ENCODE peak calls at places on chromosome 9, in four cellular contexts. J is IMR-90, H is HepG2, S is A549. R is an unnamed sample.

GRCh38 chr9:79489241-79490000 is 82.3 kb upstream of the TLE4 start:
- DNase-seq in J (peak), H (peak), S (peak), R (no peak)

GRCh38 chr9:123033352-123033751 is at the start of gene GPR21:
- DNase-seq in J (no peak), H (no peak), S (no peak), R (no peak)

GRCh38 chr9:123043081-123043939 is 9.8 kb downstream of the GPR21 start:
- DNase-seq in J (no peak), H (no peak), S (no peak), R (no peak)

GRCh38 chr9:15509931-15510788 is 610 bp downstream of the PSIP1 start:
- DNase-seq in J (no peak), H (peak), S (peak), R (peak)

GRCh38 chr9:120892748-120893584 is 16.0 kb upstream of the PHF19 start:
- DNase-seq in J (peak), H (no peak), S (no peak), R (no peak)

GRCh38 chr9:125241863-125242739 is 958 bp upstream of the HSPA5 start:
- DNase-seq in J (no peak), H (no peak), S (peak), R (no peak)

GRCh38 chr9:20031836-20032235 is 243.0 kb upstream of the SLC24A2 start:
- DNase-seq in J (no peak), H (no peak), S (no peak), R (no peak)

GRCh38 chr9:112184211-112184610 is 9.1 kb upstream of the SUSD1 start:
- DNase-seq in J (no peak), H (no peak), S (no peak), R (no peak)

GRCh38 chr9:134597957-134598883 is 43.4 kb upstream of the COL5A1 start:
- DNase-seq in J (no peak), H (peak), S (no peak), R (no peak)

GRCh38 chr9:127829205-127829935 is 25.1 kb downstream of the ENG start:
- DNase-seq in J (no peak), H (no peak), S (no peak), R (no peak)

GRCh38 chr9:3894764-3895163 is 369.0 kb upstream of the RFX3 start:
- DNase-seq in J (peak), H (no peak), S (no peak), R (no peak)

GRCh38 chr9:76143834-76144233 is 250.4 kb downstream of the RFK start:
- DNase-seq in J (peak), H (no peak), S (no peak), R (no peak)

GRCh38 chr9:30411571-30411970 is 1972.9 kb upstream of the ACO1 start:
- DNase-seq in J (no peak), H (no peak), S (peak), R (no peak)

GRCh38 chr9:6827370-6827949 is 69.7 kb downstream of the KDM4C start:
- DNase-seq in J (peak), H (peak), S (peak), R (no peak)

GRCh38 chr9:131407717-131408195 is 13.9 kb downstream of the PRRC2B start:
- DNase-seq in J (no peak), H (peak), S (peak), R (no peak)

GRCh38 chr9:124458441-124458840 is 8.2 kb downstream of the ADGRD2 start:
- DNase-seq in J (no peak), H (no peak), S (no peak), R (no peak)

GRCh38 chr9:130570200-130570599 is 9.2 kb upstream of the FUBP3 start:
- DNase-seq in J (peak), H (no peak), S (no peak), R (no peak)

GRCh38 chr9:97891736-97892135 is 30.6 kb downstream of the TRMO start:
- DNase-seq in J (no peak), H (no peak), S (no peak), R (no peak)

GRCh38 chr9:136587145-136587943 is 41.5 kb upstream of the NOTCH1 start:
- DNase-seq in J (peak), H (no peak), S (no peak), R (peak)

GRCh38 chr9:136763649-136764035 is 676 bp downstream of the LCN15 start:
- DNase-seq in J (no peak), H (no peak), S (no peak), R (no peak)

GRCh38 chr9:131349881-131350563 is 43.9 kb upstream of the PRRC2B start:
- DNase-seq in J (peak), H (peak), S (peak), R (peak)

GRCh38 chr9:129990269-129991005 is 52.6 kb downstream of the FNBP1 start:
- DNase-seq in J (no peak), H (no peak), S (no peak), R (no peak)

GRCh38 chr9:89629096-89629976 is 24.5 kb downstream of the GADD45G start:
- DNase-seq in J (no peak), H (no peak), S (no peak), R (no peak)

GRCh38 chr9:94865599-94866456 is 139.3 kb downstream of the AOPEP start:
- DNase-seq in J (peak), H (no peak), S (peak), R (no peak)

GRCh38 chr9:84174486-84174885 is 166.1 kb downstream of the SLC28A3 start:
- DNase-seq in J (no peak), H (no peak), S (no peak), R (no peak)

GRCh38 chr9:129327552-129328283 is 149.7 kb upstream of the IER5L start:
- DNase-seq in J (no peak), H (no peak), S (no peak), R (no peak)

GRCh38 chr9:85515021-85515420 is 226.7 kb downstream of the AGTPBP1 start:
- DNase-seq in J (no peak), H (no peak), S (no peak), R (no peak)

GRCh38 chr9:70410368-70410767 is 4.1 kb downstream of the KLF9 start:
- DNase-seq in J (peak), H (no peak), S (no peak), R (no peak)

GRCh38 chr9:105341784-105342183 is 97.3 kb downstream of the SLC44A1 start:
- DNase-seq in J (peak), H (no peak), S (no peak), R (no peak)

GRCh38 chr9:126390923-126391322 is 64.3 kb downstream of the MVB12B start:
- DNase-seq in J (no peak), H (no peak), S (no peak), R (no peak)

GRCh38 chr9:126391713-126392661 is 65.4 kb downstream of the MVB12B start:
- DNase-seq in J (no peak), H (no peak), S (no peak), R (no peak)

GRCh38 chr9:126393876-126394275 is 67.2 kb downstream of the MVB12B start:
- DNase-seq in J (peak), H (no peak), S (no peak), R (no peak)

GRCh38 chr9:126394802-126395201 is 68.2 kb downstream of the MVB12B start:
- DNase-seq in J (no peak), H (no peak), S (no peak), R (no peak)

GRCh38 chr9:126392662-126393383 is 66.2 kb downstream of the MVB12B start:
- DNase-seq in J (no peak), H (no peak), S (no peak), R (no peak)
- TF ChIP-seq USF2 in J (no peak), H (no peak), S (no peak), R (no peak)

DNA sequence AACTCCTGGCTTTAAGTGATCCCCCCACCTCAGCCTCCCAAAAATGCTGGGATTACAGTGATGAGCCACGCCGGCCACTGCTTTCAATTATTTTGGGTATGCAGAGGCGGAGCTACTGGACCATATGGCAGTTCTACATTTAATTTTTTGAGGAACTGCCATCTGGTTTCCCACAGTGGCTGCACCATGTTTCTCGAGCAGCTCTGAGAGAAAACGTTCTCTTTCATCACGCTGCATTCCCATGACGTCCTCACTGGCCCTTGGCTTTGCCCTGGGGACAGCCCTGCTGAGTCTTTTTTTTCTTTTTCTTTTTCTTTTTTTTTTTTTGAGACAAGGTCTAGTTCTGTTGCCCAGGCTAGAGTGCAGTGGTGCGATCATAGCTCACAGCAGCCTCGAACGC is 35.5 kb upstream of the GRHPR start:
- DNase-seq in J (no peak), H (no peak), S (no peak), R (no peak)
- TF ChIP-seq USF2 in J (no peak), H (no peak), S (no peak), R (no peak)

DNA sequence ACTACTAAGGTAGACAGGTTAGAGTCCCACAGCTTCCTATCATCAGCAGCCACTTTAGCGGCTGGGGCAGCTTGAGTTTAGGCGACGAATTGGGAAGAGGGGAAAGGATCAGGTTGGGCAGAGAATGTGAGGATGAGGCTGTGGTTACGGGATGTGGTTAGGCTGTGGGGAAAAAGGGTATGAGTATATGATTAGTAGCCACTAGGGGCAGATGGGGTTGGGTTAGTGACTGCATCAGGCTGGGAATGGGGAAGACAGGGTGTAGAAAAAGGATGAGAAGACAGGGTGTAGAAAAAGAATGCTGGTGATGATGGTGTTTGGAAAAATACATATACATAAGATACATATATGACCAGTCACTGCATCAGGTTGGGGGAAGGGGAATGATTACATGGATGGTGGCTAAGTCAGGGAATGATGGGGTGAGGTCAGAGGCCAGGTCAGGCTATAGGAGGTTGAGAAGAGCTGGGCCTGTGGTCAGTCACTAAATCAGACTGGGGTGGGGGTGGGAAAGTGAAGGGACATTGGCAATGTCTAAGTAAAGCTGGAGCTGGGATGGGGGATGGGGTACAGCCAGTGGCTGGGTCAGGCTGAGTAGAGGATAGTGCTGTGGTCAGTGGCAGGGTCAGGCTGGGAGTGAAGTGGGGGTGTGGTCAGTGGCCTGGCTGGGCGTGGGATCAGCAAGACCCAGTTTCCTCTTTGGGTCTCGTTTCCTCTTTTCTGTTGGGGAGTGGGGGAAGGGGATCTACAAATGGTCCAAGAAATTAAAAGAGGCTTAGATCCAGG is 2.1 kb downstream of the TLN1 start:
- DNase-seq in J (peak), H (peak), S (peak), R (no peak)
- TF ChIP-seq USF2 in J (no peak), H (no peak), S (no peak), R (no peak)

DNA sequence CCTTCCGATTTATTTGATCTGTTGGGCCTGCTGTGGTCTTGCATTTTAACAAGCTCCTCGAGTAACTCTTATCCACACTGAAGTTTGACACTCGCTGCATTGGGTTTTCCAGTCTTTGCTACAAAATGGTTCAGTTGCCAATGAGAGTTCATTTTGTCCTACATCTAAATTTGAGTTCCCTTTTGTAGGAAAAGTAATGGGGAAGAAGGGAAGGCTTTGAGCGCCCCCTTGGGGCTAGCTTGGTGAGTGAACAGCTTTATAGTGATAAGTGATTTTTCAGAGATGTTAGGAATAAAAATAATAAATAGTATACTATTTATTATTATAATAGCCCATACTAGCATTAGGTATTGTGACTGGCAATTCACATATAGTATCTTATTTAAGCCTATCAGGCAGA is 89.9 kb upstream of the GNAQ start:
- DNase-seq in J (peak), H (peak), S (peak), R (no peak)
- TF ChIP-seq USF2 in J (no peak), H (no peak), S (no peak), R (no peak)

GRCh38 chr9:727767-728166 is 113.7 kb upstream of the DMRT1 start:
- DNase-seq in J (no peak), H (no peak), S (no peak), R (no peak)

GRCh38 chr9:731474-731873 is 110.0 kb upstream of the DMRT1 start:
- DNase-seq in J (no peak), H (no peak), S (no peak), R (no peak)

GRCh38 chr9:726005-726404 is 115.5 kb upstream of the DMRT1 start:
- DNase-seq in J (no peak), H (no peak), S (no peak), R (no peak)

GRCh38 chr9:723308-723707 is 118.2 kb upstream of the DMRT1 start:
- DNase-seq in J (no peak), H (no peak), S (no peak), R (no peak)

DNA sequence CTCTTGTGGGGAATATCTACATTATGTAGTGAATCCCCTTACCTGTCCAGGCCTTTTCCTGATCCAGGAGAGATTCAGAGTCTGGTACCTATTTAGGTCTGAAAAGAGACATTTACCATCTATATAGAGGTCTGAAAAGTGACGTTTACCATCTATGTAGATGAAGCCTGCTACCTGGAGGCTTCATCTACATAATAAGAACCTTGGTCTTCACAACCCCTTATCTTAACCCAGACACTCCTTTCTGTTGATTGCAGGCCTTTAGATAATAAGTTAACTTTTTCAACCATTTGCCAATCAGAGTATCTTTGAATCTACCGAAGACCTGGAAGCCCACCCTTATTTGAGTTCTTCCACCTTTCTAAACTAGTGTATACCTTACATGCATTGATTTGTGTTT is 113.0 kb upstream of the DMRT1 start:
- DNase-seq in J (no peak), H (no peak), S (no peak), R (no peak)
- TF ChIP-seq USF2 in J (no peak), H (no peak), S (no peak), R (no peak)

DNA sequence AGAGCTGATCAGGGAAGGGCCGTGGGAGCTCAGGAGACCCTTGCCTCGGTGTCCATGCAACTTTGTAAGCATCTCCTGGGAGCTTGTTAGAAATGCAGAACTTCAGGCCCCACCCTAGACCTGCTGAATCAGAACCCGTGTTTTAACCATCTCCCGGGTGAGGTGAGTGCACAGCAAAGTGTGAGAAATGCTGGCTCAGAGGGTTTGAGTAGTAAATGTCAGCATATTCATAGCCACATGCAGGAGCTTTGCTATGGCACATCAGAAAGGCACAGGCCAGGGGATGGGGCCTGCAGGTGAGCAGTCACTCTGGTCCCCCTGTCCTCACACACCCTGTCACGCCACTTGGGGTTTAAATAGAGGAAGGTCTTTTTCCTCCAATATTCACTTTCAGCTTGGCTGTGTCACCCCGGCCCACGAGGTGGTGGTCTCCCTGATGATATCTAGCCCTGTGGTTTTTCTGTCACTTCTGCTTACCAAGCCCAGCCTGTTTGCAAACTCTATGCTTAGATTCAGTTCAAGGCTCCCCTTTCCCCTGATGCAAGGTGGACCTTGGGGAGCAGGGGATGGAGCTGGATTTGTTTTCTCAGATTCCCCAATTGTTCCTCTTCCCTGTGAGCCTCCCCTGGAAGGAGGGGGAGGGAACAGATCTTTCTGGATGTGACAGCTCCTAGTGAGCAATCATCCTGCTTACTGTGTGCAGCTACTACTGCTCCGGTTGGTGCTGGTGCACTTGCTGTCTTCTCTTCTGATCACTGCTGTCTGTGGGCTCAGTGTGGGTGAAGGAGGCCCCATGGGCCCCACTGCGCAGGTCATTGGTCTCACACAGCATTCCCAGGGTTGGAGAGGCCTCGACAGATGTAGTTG is 51.8 kb upstream of the TGFBR1 start:
- DNase-seq in J (no peak), H (no peak), S (no peak), R (no peak)
- TF ChIP-seq USF2 in J (no peak), H (no peak), S (no peak), R (no peak)

GRCh38 chr9:21988056-21988990 is 5.9 kb downstream of the CDKN2A start:
- DNase-seq in J (no peak), H (no peak), S (no peak), R (no peak)

GRCh38 chr9:21985964-21986667 is 8.1 kb downstream of the CDKN2A start:
- DNase-seq in J (no peak), H (no peak), S (no peak), R (no peak)

GRCh38 chr9:21983509-21983908 is 10.7 kb downstream of the CDKN2A start:
- DNase-seq in J (no peak), H (no peak), S (no peak), R (no peak)
- TF ChIP-seq USF2 in J (no peak), H (no peak), S (no peak), R (no peak)

GRCh38 chr9:109005678-109006077 is 7.6 kb downstream of the CTNNAL1 start:
- DNase-seq in J (no peak), H (no peak), S (no peak), R (no peak)
- TF ChIP-seq USF2 in J (no peak), H (no peak), S (no peak), R (no peak)

GRCh38 chr9:108620767-108621166 is 235.0 kb downstream of the ACTL7B start:
- DNase-seq in J (no peak), H (no peak), S (no peak), R (no peak)
- TF ChIP-seq USF2 in J (no peak), H (no peak), S (no peak), R (no peak)

DNA sequence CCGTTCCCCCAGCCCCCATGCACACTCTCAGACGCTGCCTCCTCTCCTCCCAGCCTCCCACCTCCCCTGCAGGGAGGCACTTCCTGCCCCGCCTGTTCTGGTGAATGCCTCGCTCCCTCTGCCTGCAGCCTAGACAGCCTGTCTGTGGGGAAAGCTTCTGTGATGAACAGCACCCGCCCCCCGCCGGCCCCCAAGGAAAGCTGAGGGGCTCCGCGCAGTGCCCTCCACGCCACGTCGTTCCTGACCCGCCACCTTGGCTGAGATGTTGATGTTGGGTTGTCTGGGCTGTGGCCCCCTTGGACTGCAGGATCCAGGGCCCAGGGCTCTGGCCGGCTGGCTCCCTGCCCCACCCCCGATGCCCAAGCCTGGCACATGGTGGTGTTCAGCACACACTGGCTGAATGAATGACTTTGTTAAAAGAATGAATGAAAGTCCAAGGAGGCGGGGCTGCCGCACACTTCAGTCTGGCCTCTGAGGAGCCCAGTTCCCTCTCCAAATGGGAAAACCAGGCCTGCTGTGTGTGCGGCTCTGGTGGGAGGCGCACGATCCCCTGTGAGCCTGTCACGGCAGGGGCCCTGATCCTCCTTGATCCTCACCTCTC is 2.1 kb upstream of the MYMK start:
- DNase-seq in J (no peak), H (no peak), S (no peak), R (no peak)
- TF ChIP-seq USF2 in J (no peak), H (no peak), S (no peak), R (no peak)

R was measured in H1.